ENCODE peak calls at places on chromosomes 5 and 9, in seven cellular contexts. Q is left ventricle myocardium inferior, D is A673, L is esophagus squamous epithelium, C is tibial artery, E is ovary, Z is GM23338. T is an unnamed sample.

GRCh38 chr9:87243602-87244001 is 254.1 kb upstream of the DAPK1 start:
- DNase-seq in E (no peak), Q (no peak), C (no peak), D (no peak), Z (no peak), L (no peak), T (no peak)

GRCh38 chr5:17346811-17347210 is 129.4 kb downstream of the BASP1 start:
- DNase-seq in E (no peak), Z (no peak), C (no peak), L (no peak), Q (no peak), D (no peak), T (no peak)

GRCh38 chr5:179300834-179301233 is 44.4 kb downstream of the ADAMTS2 start:
- DNase-seq in C (peak; percentile 81), Q (peak; percentile 46), L (no peak), D (no peak), E (peak; percentile 39), Z (no peak), T (peak; percentile 60)

GRCh38 chr5:36919650-36920049 is 43.1 kb downstream of the NIPBL start:
- DNase-seq in Q (no peak), Z (no peak), L (no peak), E (no peak), D (no peak), C (no peak), T (no peak)

GRCh38 chr9:72983512-72984021 is 30.7 kb upstream of the ALDH1A1 start:
- DNase-seq in D (no peak), C (no peak), Z (no peak), E (no peak), L (no peak), Q (no peak), T (no peak)

GRCh38 chr5:64505769-64506566 is at the start of gene RGS7BP:
- DNase-seq in L (no peak), E (peak; percentile 44), Q (peak; percentile 40), D (peak; percentile 43), C (peak; percentile 72), Z (peak; percentile 81), T (peak; percentile 61)

GRCh38 chr5:12182988-12183387 is 278.7 kb upstream of the CTNND2 start:
- DNase-seq in D (no peak), L (no peak), C (no peak), Z (no peak), E (no peak), Q (no peak), T (no peak)

GRCh38 chr5:168086104-168086610 is 205.3 kb upstream of the WWC1 start:
- DNase-seq in Z (peak; percentile 27), L (no peak), E (no peak), C (no peak), D (peak; percentile 95), Q (no peak), T (no peak)

GRCh38 chr5:129963359-129963758 is 59.1 kb downstream of the CHSY3 start:
- DNase-seq in Z (no peak), L (no peak), Q (no peak), D (no peak), C (no peak), E (no peak), T (no peak)

GRCh38 chr9:5566054-5566618 is 55.8 kb downstream of the PDCD1LG2 start:
- DNase-seq in E (no peak), C (no peak), D (no peak), Z (no peak), L (no peak), Q (no peak), T (no peak)

GRCh38 chr9:91114450-91114849 is 247.3 kb downstream of the AUH start:
- DNase-seq in C (no peak), D (no peak), Z (no peak), Q (no peak), L (no peak), E (no peak), T (no peak)

GRCh38 chr5:80069918-80070318 is 34.8 kb downstream of the THBS4 start:
- DNase-seq in D (peak; percentile 54), E (no peak), Z (peak; percentile 18), Q (no peak), L (no peak), C (no peak), T (no peak)

GRCh38 chr5:115050860-115051259 is 118.8 kb downstream of the TRIM36 start:
- DNase-seq in L (no peak), C (no peak), Q (no peak), E (no peak), Z (no peak), D (no peak), T (no peak)

DNA sequence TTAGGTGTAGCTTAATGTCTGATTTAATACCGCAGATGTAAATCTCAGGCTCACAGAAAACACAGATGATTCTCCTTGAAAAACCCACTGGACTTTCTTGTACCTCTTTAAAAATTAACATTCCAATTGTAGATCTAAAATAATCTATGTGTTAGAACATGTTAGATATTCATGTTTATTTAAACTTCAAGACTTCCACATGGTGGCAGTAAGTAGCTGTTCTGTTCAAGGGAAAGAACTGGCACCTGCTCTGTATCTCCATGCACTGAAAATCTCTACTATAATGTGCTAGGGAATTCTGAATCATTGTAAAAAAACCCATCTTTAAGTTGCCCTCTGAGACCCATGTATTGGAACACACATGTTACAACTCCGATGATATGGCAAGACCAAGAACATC is 366.9 kb downstream of the DMRTA1 start:
- DNase-seq in Z (peak; percentile 45), E (no peak), C (no peak), Q (no peak), D (peak; percentile 0), L (no peak), T (no peak)
- TF ChIP-seq CTCF in Z (peak; percentile 63), E (no peak), C (no peak), Q (no peak), D (peak; percentile 15), L (no peak), T (no peak)

GRCh38 chr9:36138496-36138895 is 2.0 kb downstream of the GLIPR2 start:
- DNase-seq in C (no peak), L (no peak), D (no peak), Z (no peak), E (no peak), Q (no peak), T (no peak)

GRCh38 chr9:36136277-36136893 is at the start of gene GLIPR2:
- DNase-seq in D (peak; percentile 71), C (peak; percentile 92), E (peak; percentile 67), Z (peak; percentile 82), L (peak; percentile 31), Q (peak; percentile 83), T (peak; percentile 81)

GRCh38 chr9:36138901-36139300 is 2.4 kb downstream of the GLIPR2 start:
- DNase-seq in C (no peak), L (no peak), Z (no peak), D (no peak), Q (no peak), E (no peak), T (no peak)

GRCh38 chr9:36136894-36137391 is 410 bp downstream of the GLIPR2 start:
- DNase-seq in D (no peak), Z (peak; percentile 47), Q (no peak), L (no peak), C (peak; percentile 68), E (no peak), T (no peak)

DNA sequence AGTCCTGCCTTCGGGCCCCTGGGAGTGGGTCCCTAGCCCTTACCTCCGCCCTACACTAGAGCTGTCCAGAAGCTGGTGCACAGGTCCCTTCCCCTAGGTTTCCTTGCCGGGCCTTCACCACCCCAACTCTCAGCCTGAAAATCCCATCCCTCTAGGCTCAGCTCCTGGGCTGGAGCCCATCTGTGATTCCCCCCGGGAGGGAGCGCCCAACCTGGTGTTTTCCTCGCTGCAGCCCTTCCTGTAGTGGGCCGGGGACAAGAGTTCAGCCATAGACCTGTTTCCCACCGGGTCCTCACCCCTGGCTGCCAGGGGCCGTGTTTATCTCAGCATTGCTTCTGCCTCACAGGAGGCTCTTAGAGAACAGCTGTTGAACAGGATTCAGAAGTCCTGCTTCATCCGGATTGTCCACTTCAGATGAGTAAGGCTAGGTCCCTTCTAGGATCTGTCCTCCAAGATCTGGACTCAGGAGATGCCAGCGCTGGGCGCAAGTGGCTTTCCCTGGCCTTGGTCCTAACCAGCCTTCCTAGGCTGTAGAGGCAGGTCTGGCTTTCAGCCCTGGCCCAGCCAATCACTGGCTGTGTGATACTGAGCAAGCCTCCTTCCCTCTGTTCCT is 965 bp downstream of the GLIPR2 start:
- DNase-seq in Z (no peak), Q (no peak), C (peak; percentile 81), E (no peak), L (no peak), D (no peak), T (no peak)
- H3K4me1 ChIP-seq in Z (peaks cover 24% of the 10 kb centered on the region), Q (peaks cover 43% of the 10 kb centered on the region), C (peaks cover 39% of the 10 kb centered on the region), E (peaks cover 11% of the 10 kb centered on the region), L (peaks cover 39% of the 10 kb centered on the region), D (no peaks in the 10 kb centered on the region), T (peaks cover 17% of the 10 kb centered on the region)

DNA sequence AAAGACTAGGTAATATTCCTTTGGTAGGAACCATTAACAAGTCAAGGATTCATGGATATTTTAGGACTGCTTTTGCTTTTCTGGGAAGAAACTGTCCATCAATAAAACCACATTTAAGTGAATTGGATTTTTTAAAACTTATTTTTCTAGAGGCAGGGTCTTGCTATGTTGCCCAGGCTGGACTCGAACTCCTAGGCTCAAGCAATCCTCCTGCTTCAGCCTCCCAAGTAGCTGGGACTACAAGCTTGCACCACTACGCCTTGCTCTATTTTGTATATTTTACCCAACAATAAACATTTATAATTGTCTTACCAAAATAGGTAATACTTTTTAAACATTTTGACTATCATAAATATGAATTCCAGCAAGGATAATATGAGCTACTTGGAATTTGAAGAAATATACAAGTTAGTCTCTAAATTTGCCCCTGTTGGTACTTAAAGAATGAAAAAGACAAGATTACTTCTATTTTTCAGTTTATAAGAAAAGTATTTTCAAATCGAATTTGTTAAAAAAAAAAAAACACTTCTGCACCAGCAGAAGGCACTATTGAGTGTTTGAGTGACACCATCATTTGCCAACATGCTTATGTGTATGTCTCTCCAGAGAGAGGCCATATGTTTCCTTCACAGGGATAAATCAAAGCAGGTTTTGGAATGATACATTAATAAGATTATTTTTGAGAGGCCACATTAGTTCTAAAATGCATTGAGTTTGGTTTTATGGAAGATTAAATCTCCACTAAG is 60.0 kb upstream of the CARTPT start:
- DNase-seq in Z (peak; percentile 28), L (no peak), Q (no peak), D (peak; percentile 40), E (no peak), C (no peak), T (no peak)
- TF ChIP-seq CTCF in Z (peak; percentile 57), L (no peak), Q (no peak), D (peak; percentile 51), E (no peak), C (no peak), T (no peak)

GRCh38 chr5:74313896-74314295 is 326.6 kb downstream of the ENC1 start:
- DNase-seq in Q (no peak), C (no peak), D (no peak), Z (no peak), L (no peak), E (no peak), T (no peak)
- H3K4me1 ChIP-seq in Q (peaks cover 11% of the 10 kb centered on the region), C (peaks cover 19% of the 10 kb centered on the region), D (no peaks in the 10 kb centered on the region), Z (no peaks in the 10 kb centered on the region), L (no peaks in the 10 kb centered on the region), E (peaks cover 2% of the 10 kb centered on the region), T (peaks cover 3% of the 10 kb centered on the region)

GRCh38 chr9:129036241-129036922 is at the start of gene MIGA2:
- DNase-seq in Z (peak; percentile 100), L (peak; percentile 97), C (peak; percentile 99), D (peak; percentile 100), Q (peak; percentile 97), E (peak; percentile 96), T (peak; percentile 100)
- TF ChIP-seq CTCF in Z (no peak), L (peak; percentile 24), C (no peak), D (no peak), Q (no peak), E (no peak), T (no peak)

GRCh38 chr9:33448159-33448511 is 742 bp upstream of the AQP3 start:
- DNase-seq in Z (no peak), D (no peak), Q (no peak), E (no peak), L (no peak), C (no peak), T (no peak)
- H3K4me1 ChIP-seq in Z (peaks cover 26% of the 10 kb centered on the region), D (peaks cover 5% of the 10 kb centered on the region), Q (peaks cover 34% of the 10 kb centered on the region), E (peaks cover 7% of the 10 kb centered on the region), L (peaks cover 27% of the 10 kb centered on the region), C (peaks cover 28% of the 10 kb centered on the region), T (peaks cover 11% of the 10 kb centered on the region)

T was measured in testis.